ENCODE peak calls at places on chromosomes 6 and 20, in seven cellular contexts. P is effector memory CD8-positive, alpha-beta T cell; M is T-helper 1 cell; H is SIG-M5; N is activated naive CD4-positive, alpha-beta T cell; C is CD8-positive, alpha-beta memory T cell; Q is GM20000. I is an unnamed sample.

GRCh38 chr20:52082612-52083011 is 109.0 kb downstream of the ZFP64 start:
- DNase-seq in P (no peak), M (no peak), H (no peak), N (no peak), C (no peak), Q (no peak), I (no peak)

GRCh38 chr6:138142806-138143205 is 18.9 kb upstream of the ARFGEF3 start:
- DNase-seq in P (no peak), M (no peak), H (no peak), N (no peak), C (no peak), Q (no peak), I (no peak)

GRCh38 chr6:13375360-13375878 is 47.1 kb upstream of the TBC1D7 start:
- DNase-seq in P (peak), M (no peak), H (no peak), N (no peak), C (peak), Q (peak), I (no peak)

GRCh38 chr6:149082320-149082719 is 235.2 kb upstream of the TAB2 start:
- DNase-seq in P (peak), M (peak), H (no peak), N (peak), C (peak), Q (peak), I (peak)

GRCh38 chr20:59777814-59778575 is 155.4 kb downstream of the SYCP2 start:
- DNase-seq in P (no peak), M (no peak), H (no peak), N (no peak), C (no peak), Q (no peak), I (no peak)

GRCh38 chr6:48714286-48715049 is 603.5 kb upstream of the PTCHD4 start:
- DNase-seq in P (no peak), M (no peak), H (no peak), N (no peak), C (no peak), Q (no peak), I (no peak)

GRCh38 chr6:165939601-165940290 is 227.9 kb downstream of the TBXT start:
- DNase-seq in P (no peak), M (no peak), H (no peak), N (no peak), C (no peak), Q (no peak), I (no peak)

GRCh38 chr20:34445177-34446065 is 70.8 kb upstream of the DYNLRB1 start:
- DNase-seq in P (no peak), M (no peak), H (no peak), N (no peak), C (no peak), Q (no peak), I (no peak)

GRCh38 chr6:39113788-39114187 is 1.2 kb downstream of the SAYSD1 start:
- DNase-seq in P (no peak), M (no peak), H (no peak), N (no peak), C (no peak), Q (no peak), I (no peak)

GRCh38 chr6:62763125-62763524 is 448.1 kb upstream of the FKBP1C start:
- DNase-seq in P (no peak), M (no peak), H (no peak), N (no peak), C (no peak), Q (no peak), I (no peak)

GRCh38 chr20:4371623-4372246 is 350.0 kb upstream of the PRND start:
- DNase-seq in P (no peak), M (no peak), H (no peak), N (no peak), C (no peak), Q (no peak), I (no peak)

GRCh38 chr6:149028767-149029405 is 282.1 kb downstream of the UST start:
- DNase-seq in P (peak), M (peak), H (peak), N (no peak), C (peak), Q (peak), I (peak)

GRCh38 chr20:34190679-34191090 is 50.5 kb upstream of the ASIP start:
- DNase-seq in P (no peak), M (no peak), H (no peak), N (no peak), C (no peak), Q (peak), I (peak)

GRCh38 chr6:38503940-38504682 is 135.6 kb downstream of the BTBD9 start:
- DNase-seq in P (no peak), M (no peak), H (no peak), N (no peak), C (no peak), Q (no peak), I (no peak)

GRCh38 chr20:62439218-62439617 is 11.9 kb upstream of the RBBP8NL start:
- DNase-seq in P (no peak), M (no peak), H (peak), N (no peak), C (no peak), Q (peak), I (no peak)

GRCh38 chr6:7215140-7215539 is 97.9 kb downstream of the SSR1 start:
- DNase-seq in P (no peak), M (no peak), H (no peak), N (no peak), C (no peak), Q (no peak), I (no peak)

GRCh38 chr6:45072014-45072413 is 256.1 kb upstream of the RUNX2 start:
- DNase-seq in P (no peak), M (no peak), H (no peak), N (no peak), C (no peak), Q (no peak), I (no peak)

GRCh38 chr6:22110042-22110441 is 186.8 kb downstream of the PRL start:
- DNase-seq in P (no peak), M (no peak), H (no peak), N (no peak), C (no peak), Q (no peak), I (no peak)

GRCh38 chr6:26593278-26594127 is 3.2 kb upstream of the ABT1 start:
- DNase-seq in P (no peak), M (no peak), H (no peak), N (no peak), C (no peak), Q (no peak), I (no peak)

I was measured in naive B cell.